ENCODE peak calls at places on chromosomes 4 and X, in four cellular contexts. T is sigmoid colon, C is tibial nerve, D is A549. K is an unnamed sample.

GRCh38 chr4:144709159-144709558 is 63.2 kb downstream of the HHIP start:
- DNase-seq in C (no peak), D (no peak), T (no peak), K (no peak)

GRCh38 chrX:105618393-105619101 is 203.8 kb upstream of the NRK start:
- DNase-seq in D (no peak), T (no peak), C (no peak), K (no peak)

GRCh38 chrX:20863649-20864048 is 510.6 kb upstream of the CNKSR2 start:
- DNase-seq in C (no peak), T (no peak), D (no peak), K (no peak)

GRCh38 chr4:83757121-83757621 is 221.3 kb downstream of the GPAT3 start:
- DNase-seq in T (no peak), C (no peak), D (no peak), K (no peak)

GRCh38 chr4:5890063-5890727 is 2.7 kb downstream of the CRMP1 start:
- DNase-seq in D (no peak), T (no peak), C (no peak), K (no peak)

GRCh38 chr4:104967034-104967401 is 179.7 kb upstream of the TET2 start:
- DNase-seq in C (no peak), T (no peak), D (no peak), K (no peak)

GRCh38 chrX:44891642-44892041 is 18.7 kb downstream of the KDM6A start:
- DNase-seq in C (no peak), D (no peak), T (no peak), K (no peak)

GRCh38 chr4:108360857-108361820 is 192.4 kb upstream of the LEF1 start:
- DNase-seq in T (no peak), C (no peak), D (no peak), K (no peak)

GRCh38 chr4:106854970-106855369 is 181.1 kb downstream of the DKK2 start:
- DNase-seq in C (no peak), D (no peak), T (no peak), K (no peak)

GRCh38 chr4:907691-908437 is 24.3 kb downstream of the GAK start:
- DNase-seq in C (no peak), D (no peak), T (no peak), K (no peak)

GRCh38 chrX:155563099-155563498 is 49.7 kb downstream of the TMLHE start:
- DNase-seq in D (no peak), T (no peak), C (no peak), K (no peak)
- TF ChIP-seq EP300 in D (no peak), T (no peak), C (no peak), K (no peak)

DNA sequence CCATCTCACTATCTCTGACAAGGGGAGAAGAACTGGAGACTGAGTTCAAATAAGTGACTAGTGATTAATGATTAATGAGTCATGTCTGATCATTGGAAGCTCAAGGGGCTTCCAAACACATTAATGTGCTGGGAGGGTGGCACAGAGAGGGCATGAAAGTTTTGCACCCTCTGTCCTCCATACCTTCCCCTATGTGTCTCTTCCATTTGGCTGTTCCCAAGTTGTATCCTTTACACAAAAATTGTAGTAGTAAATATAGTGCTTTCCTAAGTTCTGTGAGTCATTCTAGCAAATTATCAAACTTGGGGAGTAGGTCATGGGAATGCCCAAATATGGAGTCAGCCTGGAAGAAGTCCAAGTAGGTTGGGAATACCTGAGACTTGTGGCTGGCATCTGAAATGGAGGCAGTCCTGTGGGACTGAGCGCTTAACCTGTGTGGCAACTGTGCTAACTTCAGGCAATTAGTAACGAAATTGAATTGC is 4.1 kb upstream of the FAM200B start:
- DNase-seq in C (no peak), D (no peak), T (no peak), K (no peak)
- H3K4me1 ChIP-seq in C (peaks cover 9% of the 10 kb centered on the region), D (peaks cover 41% of the 10 kb centered on the region), T (peaks cover 10% of the 10 kb centered on the region), K (peaks cover 7% of the 10 kb centered on the region)

GRCh38 chrX:1327651-1328304 is 8.8 kb upstream of the IL3RA start:
- DNase-seq in C (no peak), D (no peak), T (no peak), K (no peak)
- TF ChIP-seq EP300 in C (no peak), D (no peak), T (no peak), K (no peak)

DNA sequence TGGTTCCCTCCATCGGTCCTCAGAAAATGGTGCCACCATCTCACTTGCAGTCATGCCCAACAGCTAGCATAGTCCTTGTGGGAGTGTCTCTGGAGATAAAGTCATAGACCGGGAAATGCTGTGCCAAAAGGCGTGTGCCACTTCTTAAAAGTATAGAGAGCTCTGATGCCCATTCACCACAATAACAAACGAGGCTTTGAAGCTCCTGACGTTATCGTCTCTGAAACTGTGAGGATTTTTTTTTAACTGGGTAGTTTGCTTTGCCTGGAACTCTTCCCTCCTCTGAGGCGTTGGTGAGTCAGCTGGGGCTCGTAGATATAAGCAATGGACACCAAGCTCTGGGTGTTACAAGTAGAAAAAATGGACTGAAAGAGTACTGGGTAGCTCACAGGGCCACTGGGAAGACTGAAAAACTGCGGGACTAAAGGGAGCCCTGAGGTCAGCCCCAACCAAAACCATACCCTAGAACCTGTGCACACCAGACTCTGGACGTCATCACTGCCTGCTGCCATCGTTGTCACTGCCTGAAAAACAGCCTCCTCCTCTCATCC is 89.4 kb upstream of the TRIM2 start:
- DNase-seq in D (no peak), T (no peak), C (no peak), K (no peak)
- H3K4me1 ChIP-seq in D (peaks cover 29% of the 10 kb centered on the region), T (peaks cover 18% of the 10 kb centered on the region), C (peaks cover 16% of the 10 kb centered on the region), K (peaks cover 18% of the 10 kb centered on the region)

DNA sequence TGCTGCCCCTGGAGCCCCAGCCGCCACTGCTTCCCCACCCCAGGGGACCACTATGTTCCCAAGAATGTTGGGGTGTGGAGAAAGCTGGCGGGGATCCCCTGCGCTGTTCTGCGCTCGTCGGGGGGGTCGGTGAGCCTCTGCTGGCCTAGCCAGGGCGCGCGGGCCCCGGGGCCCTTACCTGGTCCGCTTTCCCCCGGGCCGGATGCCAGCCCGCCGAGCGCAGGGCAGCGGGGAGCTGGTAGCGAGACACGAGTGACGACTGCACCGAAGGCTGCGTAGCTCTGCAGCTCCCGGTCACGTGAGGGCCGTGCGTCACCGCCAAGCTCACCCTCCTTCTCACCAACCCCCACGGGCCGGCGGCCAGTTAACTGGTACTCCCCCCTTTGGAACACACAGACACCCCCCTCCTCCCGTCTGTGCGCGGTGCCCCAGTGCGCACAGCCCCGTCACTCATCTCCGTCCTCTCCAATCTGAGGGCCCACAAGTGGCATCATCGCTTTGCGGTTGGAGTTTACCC is at the start of gene BEX1:
- DNase-seq in D (no peak), C (no peak), T (peak; percentile 72), K (no peak)
- TF ChIP-seq EP300 in D (no peak), C (no peak), T (no peak), K (no peak)

GRCh38 chr4:143362392-143363046 is 25.8 kb downstream of the GAB1 start:
- DNase-seq in C (no peak), D (no peak), T (no peak), K (no peak)
- H3K4me1 ChIP-seq in C (peaks cover 94% of the 10 kb centered on the region), D (peaks cover 14% of the 10 kb centered on the region), T (peaks cover 74% of the 10 kb centered on the region), K (peaks cover 54% of the 10 kb centered on the region)

GRCh38 chr4:150038335-150039076 is 39.7 kb upstream of the DCLK2 start:
- DNase-seq in C (no peak), T (no peak), D (no peak), K (no peak)
- TF ChIP-seq EP300 in C (no peak), T (no peak), D (no peak), K (no peak)

GRCh38 chr4:14985161-14985560 is 17.1 kb upstream of the CPEB2 start:
- DNase-seq in D (no peak), T (no peak), C (no peak), K (no peak)
- H3K4me1 ChIP-seq in D (no peaks in the 10 kb centered on the region), T (no peaks in the 10 kb centered on the region), C (no peaks in the 10 kb centered on the region), K (peaks cover 7% of the 10 kb centered on the region)

GRCh38 chr4:142091691-142092182 is 455.4 kb downstream of the IL15 start:
- DNase-seq in C (no peak), D (peak; percentile 10), T (no peak), K (no peak)
- TF ChIP-seq EP300 in C (peak; percentile 12), D (peak; percentile 45), T (no peak), K (no peak)

GRCh38 chr4:8195431-8195830 is 3.7 kb upstream of the SH3TC1 start:
- DNase-seq in D (no peak), T (no peak), C (no peak), K (no peak)
- H3K4me1 ChIP-seq in D (peaks cover 35% of the 10 kb centered on the region), T (peaks cover 14% of the 10 kb centered on the region), C (peaks cover 43% of the 10 kb centered on the region), K (peaks cover 68% of the 10 kb centered on the region)